ENCODE peak calls at places on chromosomes 2 and 18, in seven cellular contexts. V, K, H, B, O, E and L are unnamed samples.

GRCh38 chr2:146037334-146037870 is 1517.5 kb upstream of the ZEB2 start:
- DNase-seq in V (no peak), K (no peak), H (no peak), B (no peak), O (no peak), E (no peak), L (no peak)

GRCh38 chr18:11246883-11247282 is 97.5 kb upstream of the PIEZO2 start:
- DNase-seq in V (no peak), K (no peak), H (no peak), B (no peak), O (no peak), E (no peak), L (no peak)

GRCh38 chr18:56574827-56575226 is 63.6 kb downstream of the TXNL1 start:
- DNase-seq in V (peak; percentile 72), K (no peak), H (no peak), B (peak; percentile 41), O (no peak), E (no peak), L (no peak)

GRCh38 chr2:188898261-188898660 is 75.9 kb upstream of the COL3A1 start:
- DNase-seq in V (no peak), K (no peak), H (no peak), B (no peak), O (no peak), E (no peak), L (no peak)

GRCh38 chr2:131156452-131157149 is 51.5 kb downstream of the PLEKHB2 start:
- DNase-seq in V (no peak), K (no peak), H (no peak), B (no peak), O (no peak), E (no peak), L (no peak)

GRCh38 chr2:33378551-33379220 is 97.8 kb upstream of the RASGRP3 start:
- DNase-seq in V (no peak), K (no peak), H (no peak), B (no peak), O (no peak), E (peak; percentile 70), L (no peak)

GRCh38 chr2:174608866-174609214 is 11.2 kb upstream of the WIPF1 start:
- DNase-seq in V (no peak), K (no peak), H (no peak), B (no peak), O (no peak), E (no peak), L (no peak)

GRCh38 chr2:102848366-102848839 is 86.6 kb downstream of the TMEM182 start:
- DNase-seq in V (peak; percentile 82), K (no peak), H (peak; percentile 46), B (peak; percentile 66), O (peak; percentile 74), E (peak; percentile 95), L (no peak)

GRCh38 chr2:63729831-63730230 is 111.9 kb upstream of the UGP2 start:
- DNase-seq in V (no peak), K (no peak), H (no peak), B (no peak), O (no peak), E (no peak), L (no peak)

GRCh38 chr2:8508766-8509165 is 173.1 kb upstream of the ID2 start:
- DNase-seq in V (no peak), K (no peak), H (no peak), B (no peak), O (no peak), E (no peak), L (no peak)

GRCh38 chr18:61926532-61926931 is 33.7 kb upstream of the RNF152 start:
- DNase-seq in V (no peak), K (no peak), H (no peak), B (no peak), O (no peak), E (no peak), L (no peak)

DNA sequence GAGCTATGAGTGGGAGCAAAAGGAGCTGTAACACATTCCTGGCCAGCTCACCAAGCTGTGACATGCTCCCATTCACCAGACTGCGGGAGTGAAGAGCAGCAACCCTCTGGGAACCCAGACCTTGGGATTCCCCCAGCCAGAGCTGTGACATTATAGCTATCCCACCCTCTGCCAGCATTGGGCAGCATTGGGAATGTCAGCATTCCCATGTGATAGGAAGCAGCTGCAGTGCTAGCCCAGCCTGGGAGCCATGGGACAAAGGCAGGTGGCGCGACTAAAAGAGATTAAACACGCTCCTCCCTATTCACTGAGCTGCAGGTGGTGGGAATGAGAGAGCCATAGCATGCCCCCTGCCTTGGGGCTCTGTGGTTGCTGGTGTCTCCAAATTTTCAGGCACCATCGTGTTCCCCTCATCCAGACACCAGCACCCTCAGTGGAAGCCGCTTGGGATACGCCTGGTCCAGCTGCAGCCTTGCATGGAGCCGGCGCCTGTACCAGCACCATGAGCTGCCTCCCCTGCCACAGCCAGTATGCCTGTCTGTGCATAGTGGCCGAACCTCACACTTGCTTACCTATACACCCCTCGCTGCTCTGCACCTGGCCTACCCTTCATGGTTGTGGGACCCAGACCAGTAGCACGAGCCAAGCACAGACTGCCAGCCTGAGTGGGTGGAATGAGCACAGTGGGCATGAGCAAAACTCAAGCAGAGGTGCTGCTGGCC is 695.6 kb upstream of the GCFC2 start:
- DNase-seq in V (no peak), K (no peak), H (no peak), B (no peak), O (no peak), E (peak; percentile 55), L (no peak)
- H3K9me3 ChIP-seq in V (no peaks in the 10 kb centered on the region), K (no peaks in the 10 kb centered on the region), H (no peaks in the 10 kb centered on the region), B (peaks cover 4% of the 10 kb centered on the region), O (no peaks in the 10 kb centered on the region), E (peaks cover 8% of the 10 kb centered on the region), L (no peaks in the 10 kb centered on the region)

GRCh38 chr2:176099737-176100546 is at the start of gene HOXD12:
- DNase-seq in V (peak; percentile 12), K (no peak), H (no peak), B (peak; percentile 24), O (no peak), E (no peak), L (no peak)
- H3K9me3 ChIP-seq in V (no peaks in the 10 kb centered on the region), K (no peaks in the 10 kb centered on the region), H (no peaks in the 10 kb centered on the region), B (no peaks in the 10 kb centered on the region), O (no peaks in the 10 kb centered on the region), E (no peaks in the 10 kb centered on the region), L (peaks cover 8% of the 10 kb centered on the region)

GRCh38 chr2:230425377-230425776 is 9.4 kb downstream of the SP100 start:
- DNase-seq in V (no peak), K (no peak), H (no peak), B (no peak), O (no peak), E (no peak), L (no peak)

GRCh38 chr2:230435431-230435830 is 19.4 kb downstream of the SP100 start:
- DNase-seq in V (no peak), K (no peak), H (no peak), B (no peak), O (no peak), E (no peak), L (no peak)

GRCh38 chr2:230429513-230429912 is 13.5 kb downstream of the SP100 start:
- DNase-seq in V (no peak), K (no peak), H (no peak), B (no peak), O (no peak), E (no peak), L (no peak)

GRCh38 chr2:230434677-230435324 is 18.8 kb downstream of the SP100 start:
- DNase-seq in V (no peak), K (no peak), H (no peak), B (no peak), O (no peak), E (no peak), L (no peak)

GRCh38 chr2:230430957-230431635 is 15.1 kb downstream of the SP100 start:
- DNase-seq in V (no peak), K (peak; percentile 30), H (no peak), B (no peak), O (no peak), E (no peak), L (no peak)
- H3K9me3 ChIP-seq in V (no peaks in the 10 kb centered on the region), K (peaks cover 9% of the 10 kb centered on the region), H (no peaks in the 10 kb centered on the region), B (no peaks in the 10 kb centered on the region), O (peaks cover 17% of the 10 kb centered on the region), E (no peaks in the 10 kb centered on the region), L (peaks cover 9% of the 10 kb centered on the region)

GRCh38 chr18:78731423-78732032 is 248.1 kb upstream of the SALL3 start:
- DNase-seq in V (no peak), K (no peak), H (no peak), B (peak; percentile 10), O (peak; percentile 34), E (no peak), L (no peak)

GRCh38 chr18:78734614-78734945 is 245.0 kb upstream of the SALL3 start:
- DNase-seq in V (no peak), K (no peak), H (no peak), B (no peak), O (no peak), E (no peak), L (no peak)

GRCh38 chr18:78733762-78734613 is 245.6 kb upstream of the SALL3 start:
- DNase-seq in V (no peak), K (no peak), H (no peak), B (peak; percentile 22), O (peak; percentile 52), E (no peak), L (no peak)

GRCh38 chr18:78730564-78731422 is 248.8 kb upstream of the SALL3 start:
- DNase-seq in V (no peak), K (no peak), H (no peak), B (peak; percentile 14), O (peak; percentile 37), E (no peak), L (no peak)

GRCh38 chr18:78732273-78733210 is 247.1 kb upstream of the SALL3 start:
- DNase-seq in V (peak; percentile 7), K (no peak), H (no peak), B (peak; percentile 17), O (peak; percentile 22), E (no peak), L (no peak)
- H3K9me3 ChIP-seq in V (no peaks in the 10 kb centered on the region), K (no peaks in the 10 kb centered on the region), H (no peaks in the 10 kb centered on the region), B (no peaks in the 10 kb centered on the region), O (no peaks in the 10 kb centered on the region), E (no peaks in the 10 kb centered on the region), L (no peaks in the 10 kb centered on the region)

GRCh38 chr18:78601349-78601748 is 378.3 kb upstream of the SALL3 start:
- DNase-seq in V (no peak), K (no peak), H (no peak), B (no peak), O (no peak), E (peak; percentile 16), L (no peak)
- H3K9me3 ChIP-seq in V (no peaks in the 10 kb centered on the region), K (no peaks in the 10 kb centered on the region), H (no peaks in the 10 kb centered on the region), B (no peaks in the 10 kb centered on the region), O (peaks cover 5% of the 10 kb centered on the region), E (no peaks in the 10 kb centered on the region), L (no peaks in the 10 kb centered on the region)

DNA sequence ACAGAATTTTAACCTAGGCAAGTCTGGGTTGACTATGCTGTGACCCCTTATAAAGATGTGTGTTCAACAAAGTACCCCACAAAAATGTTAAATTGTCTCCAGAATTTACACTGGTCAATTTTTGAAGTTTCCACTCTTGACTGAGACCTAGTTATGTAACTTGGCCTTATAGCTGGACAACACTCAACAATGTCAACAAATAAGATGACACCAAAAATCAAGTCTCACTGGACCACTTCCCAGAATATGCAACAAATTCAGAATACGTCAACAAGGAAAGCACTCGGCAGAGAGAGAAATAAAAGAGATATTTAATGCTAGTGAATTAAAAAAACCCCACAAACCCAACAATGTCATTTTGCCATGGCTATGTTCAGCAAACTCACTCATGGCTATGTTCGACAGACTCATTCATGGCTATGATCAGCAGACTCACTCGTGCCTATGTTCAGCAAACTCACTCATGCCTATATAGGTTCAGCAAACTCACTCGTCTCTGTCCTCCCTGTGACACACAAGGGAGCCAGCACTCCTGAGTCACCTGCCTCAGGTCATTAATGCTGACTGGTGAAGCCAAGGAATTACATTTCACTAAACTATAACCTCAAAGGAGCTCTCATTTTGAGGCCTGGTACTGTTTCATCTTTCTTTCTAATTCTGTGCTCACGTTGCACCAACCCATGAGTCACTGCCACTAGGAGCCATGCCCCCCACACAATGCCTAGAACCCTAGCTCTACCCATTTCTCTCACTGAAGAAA is 72.7 kb downstream of the PTPN2 start:
- DNase-seq in V (no peak), K (no peak), H (no peak), B (no peak), O (no peak), E (no peak), L (no peak)
- H3K9me3 ChIP-seq in V (no peaks in the 10 kb centered on the region), K (no peaks in the 10 kb centered on the region), H (no peaks in the 10 kb centered on the region), B (no peaks in the 10 kb centered on the region), O (no peaks in the 10 kb centered on the region), E (no peaks in the 10 kb centered on the region), L (no peaks in the 10 kb centered on the region)